ENCODE peak calls at places on chromosomes 4 and X, in nine cellular contexts. N, F, T, H, B, A, L, D and M are unnamed samples. For H3K4me1, the result is how much of the 10 kb centered on the place peaks cover.

GRCh38 chr4:84837751-84838150 is 128.7 kb downstream of the WDFY3 start:
- DNase-seq in L (no peak), A (no peak), H (no peak), F (no peak), D (no peak), T (no peak), N (no peak), B (no peak), M (peak)

GRCh38 chrX:20511792-20512191 is 245.1 kb upstream of the RPS6KA3 start:
- DNase-seq in H (no peak), F (no peak), T (peak), N (no peak), D (no peak), L (no peak), B (no peak), A (no peak), M (no peak)

GRCh38 chr4:104417483-104417882 is 77.2 kb downstream of the CXXC4 start:
- DNase-seq in A (no peak), N (no peak), T (no peak), D (no peak), B (no peak), H (no peak), F (no peak), L (no peak), M (no peak)

GRCh38 chr4:54228563-54229501 is at the start of gene PDGFRA:
- DNase-seq in N (no peak), D (peak), H (peak), T (no peak), L (peak), B (peak), A (no peak), F (peak), M (no peak)

GRCh38 chrX:145735036-145735435 is 82.6 kb upstream of the SLITRK2 start:
- DNase-seq in T (no peak), A (no peak), B (no peak), H (no peak), F (no peak), D (no peak), L (no peak), N (no peak), M (no peak)

GRCh38 chr4:189861101-189861500 is 79.6 kb upstream of the FRG1 start:
- DNase-seq in L (no peak), H (no peak), D (no peak), F (no peak), N (no peak), B (no peak), T (no peak), A (no peak), M (no peak)

GRCh38 chr4:160969914-160970313 is 1193.9 kb downstream of the FSTL5 start:
- DNase-seq in H (no peak), A (no peak), D (no peak), F (no peak), T (no peak), B (no peak), N (no peak), L (no peak), M (no peak)

GRCh38 chr4:68360570-68360969 is 10.7 kb upstream of the YTHDC1 start:
- DNase-seq in B (no peak), N (no peak), H (no peak), T (no peak), A (no peak), L (no peak), F (no peak), D (no peak), M (no peak)

GRCh38 chr4:31343058-31343457 is 622.9 kb downstream of the PCDH7 start:
- DNase-seq in B (no peak), T (no peak), F (no peak), D (no peak), N (no peak), A (no peak), H (no peak), L (no peak), M (no peak)

GRCh38 chr4:113560579-113560978 is 201.0 kb downstream of the CAMK2D start:
- DNase-seq in D (no peak), H (no peak), T (peak), B (no peak), F (no peak), A (no peak), N (no peak), L (no peak), M (no peak)

GRCh38 chr4:103425406-103425805 is 227.3 kb upstream of the CENPE start:
- DNase-seq in B (no peak), N (no peak), F (no peak), D (no peak), T (no peak), A (no peak), L (no peak), H (no peak), M (no peak)

GRCh38 chrX:150690126-150690525 is 3.1 kb upstream of the MTMR1 start:
- DNase-seq in F (no peak), L (no peak), N (no peak), B (no peak), A (no peak), H (no peak), T (no peak), D (no peak), M (peak)

GRCh38 chr4:55409468-55410171 is 13.9 kb downstream of the TMEM165 start:
- DNase-seq in L (no peak), T (no peak), B (peak), H (no peak), D (no peak), F (no peak), A (peak), N (no peak), M (no peak)
- TF ChIP-seq CTCF in L (peak), T (no peak), B (peak), H (no peak), D (peak), F (no peak), A (peak), N (no peak), M (peak)

DNA sequence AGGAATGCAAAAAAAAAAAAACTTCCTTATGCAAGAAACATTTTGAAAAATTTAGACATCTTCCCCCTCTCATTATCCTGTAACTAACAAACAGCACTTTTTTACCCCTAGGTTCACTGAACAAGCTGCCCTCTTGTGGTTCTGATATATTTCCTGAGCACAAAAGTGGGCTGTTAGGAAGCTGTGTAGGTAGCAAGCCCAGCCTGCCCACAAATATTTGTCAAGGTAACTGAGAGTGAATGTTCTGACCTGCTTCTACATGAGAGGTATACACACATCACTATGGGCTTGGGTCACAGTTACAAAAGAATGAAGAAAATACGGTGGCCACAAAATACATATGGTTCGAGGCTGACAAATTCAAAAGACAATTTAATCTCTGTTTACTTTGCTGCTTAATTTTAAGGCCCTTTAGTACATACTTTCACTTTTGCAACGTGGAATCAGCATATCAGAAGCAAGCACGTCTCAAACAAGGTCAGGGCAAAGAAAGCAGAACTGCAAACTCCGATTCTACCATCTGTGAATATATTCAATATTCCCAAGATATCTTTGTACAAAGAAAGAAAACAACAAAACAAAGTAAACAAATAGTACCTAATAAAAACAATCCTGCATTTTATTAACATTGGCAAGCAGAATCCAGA is 78.6 kb downstream of the RBM47 start:
- DNase-seq in B (no peak), T (peak), F (no peak), D (peak), N (no peak), H (no peak), A (peak), L (no peak), M (peak)
- H3K4me1 ChIP-seq in B (under half), T (under half), F (under half), D (under half), N (under half), H (under half), A (under half), L (under half), M (under half)

GRCh38 chr4:181293014-181293413 is 950.2 kb upstream of the TENM3 start:
- DNase-seq in H (no peak), N (no peak), B (no peak), D (no peak), T (no peak), A (no peak), F (no peak), L (no peak), M (no peak)

GRCh38 chr4:181291615-181292014 is 951.6 kb upstream of the TENM3 start:
- DNase-seq in D (no peak), T (no peak), N (no peak), F (no peak), B (no peak), A (no peak), H (no peak), L (no peak), M (no peak)

GRCh38 chr4:181289203-181289602 is 954.0 kb upstream of the TENM3 start:
- DNase-seq in L (no peak), F (no peak), T (no peak), N (no peak), A (no peak), B (peak), H (no peak), D (no peak), M (no peak)

GRCh38 chr4:181294421-181294820 is 948.8 kb upstream of the TENM3 start:
- DNase-seq in A (no peak), F (no peak), T (no peak), L (no peak), B (no peak), N (no peak), H (no peak), D (no peak), M (no peak)

DNA sequence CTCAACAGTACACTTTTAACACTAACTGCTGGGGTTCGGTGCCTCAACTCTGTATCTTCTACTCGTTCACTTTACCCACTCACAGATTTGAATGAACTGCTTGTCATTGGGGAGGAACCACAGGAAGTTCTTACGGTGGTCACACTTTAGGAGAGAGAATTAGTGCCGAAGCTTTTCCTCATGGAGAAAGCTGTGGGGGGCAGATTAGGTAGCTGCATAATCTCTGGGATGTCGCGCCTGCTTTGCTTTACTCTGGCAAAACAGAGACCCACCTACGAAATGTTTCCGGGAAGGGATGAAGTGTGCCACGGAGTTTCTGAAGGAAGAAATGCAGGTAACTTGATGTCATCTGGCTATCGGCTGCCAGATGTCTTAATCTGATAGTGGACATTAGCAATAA is 949.7 kb upstream of the TENM3 start:
- DNase-seq in A (no peak), L (no peak), N (no peak), H (no peak), D (no peak), F (no peak), B (peak), T (no peak), M (no peak)
- TF ChIP-seq CTCF in A (no peak), L (no peak), N (no peak), H (no peak), D (no peak), F (no peak), B (no peak), T (no peak), M (no peak)

DNA sequence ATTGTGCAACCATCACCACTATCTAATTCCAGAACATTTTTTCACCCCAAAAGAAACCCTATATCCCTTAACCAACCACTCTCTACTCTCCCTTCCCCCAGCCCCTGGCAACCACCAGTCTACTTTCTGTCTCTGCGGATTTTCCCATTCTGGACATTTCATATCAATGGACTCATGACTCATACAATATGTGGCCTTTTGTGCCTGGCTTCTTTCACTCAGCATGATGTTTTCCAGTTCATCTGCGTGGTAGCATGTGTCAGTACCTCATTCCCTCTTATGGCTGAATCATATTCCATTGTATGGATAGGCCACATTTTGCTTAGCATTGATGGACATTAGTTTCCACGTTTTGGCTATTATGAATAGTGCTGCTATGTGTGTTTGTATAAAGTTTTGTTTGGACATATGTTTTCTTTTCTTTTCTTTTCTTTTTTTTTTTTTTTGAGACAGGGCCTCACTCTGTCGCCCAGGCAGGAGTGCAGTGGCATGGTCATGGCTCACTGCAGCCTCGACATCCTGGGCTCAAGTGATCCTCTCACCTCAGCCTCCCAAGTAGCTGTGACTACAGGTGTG is 335.4 kb downstream of the BCOR start:
- DNase-seq in B (no peak), H (no peak), A (no peak), F (no peak), T (peak), N (no peak), L (no peak), D (peak), M (peak)
- H3K4me1 ChIP-seq in B (under half), H (under half), A (half or more), F (under half), T (under half), N (under half), L (under half), D (under half), M (under half)

DNA sequence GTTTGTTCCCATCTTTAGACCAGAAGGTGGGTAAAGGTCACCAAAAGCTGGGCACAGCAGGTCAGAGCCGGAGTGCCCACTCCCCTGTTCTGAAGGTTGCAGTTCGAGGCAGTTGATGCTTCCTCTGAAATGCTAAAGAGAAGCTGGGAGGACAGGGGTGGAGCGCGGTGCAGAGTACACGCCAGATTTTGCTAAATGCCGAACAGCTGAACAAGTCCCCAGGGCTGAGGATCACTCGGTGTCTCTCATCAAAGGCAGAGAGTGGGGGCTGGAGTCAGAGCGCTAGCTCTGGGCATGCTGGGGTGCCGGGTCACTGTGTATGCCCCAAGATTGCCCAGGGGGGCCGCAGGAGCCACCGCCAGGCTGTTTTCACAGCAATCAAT is 197.0 kb downstream of the BCOR start:
- DNase-seq in H (no peak), A (no peak), B (peak), D (no peak), L (peak), N (no peak), F (no peak), T (no peak), M (no peak)
- TF ChIP-seq CTCF in H (no peak), A (no peak), B (no peak), D (no peak), L (no peak), N (no peak), F (no peak), T (no peak), M (no peak)

GRCh38 chr4:121688261-121688660 is 8.5 kb downstream of the ANXA5 start:
- DNase-seq in H (no peak), T (peak), A (no peak), F (no peak), B (no peak), N (no peak), L (no peak), D (no peak), M (no peak)

GRCh38 chr4:121686265-121686664 is 10.5 kb downstream of the ANXA5 start:
- DNase-seq in D (no peak), B (no peak), T (peak), A (no peak), N (no peak), L (no peak), H (no peak), F (no peak), M (no peak)

GRCh38 chr4:121690001-121690400 is 6.8 kb downstream of the ANXA5 start:
- DNase-seq in D (no peak), A (no peak), N (no peak), B (no peak), F (no peak), T (peak), H (no peak), L (no peak), M (peak)

GRCh38 chr4:121685257-121685656 is 11.5 kb downstream of the ANXA5 start:
- DNase-seq in F (no peak), A (no peak), L (no peak), N (no peak), B (no peak), T (no peak), D (no peak), H (no peak), M (no peak)

GRCh38 chr4:121688696-121689095 is 8.1 kb downstream of the ANXA5 start:
- DNase-seq in N (no peak), T (no peak), F (no peak), A (no peak), D (no peak), H (no peak), L (no peak), B (no peak), M (no peak)
- H3K4me1 ChIP-seq in N (under half), T (half or more), F (half or more), A (under half), D (under half), H (under half), L (under half), B (under half), M (under half)